ENCODE peak calls at places on chromosomes 1 and 21, in nine cellular contexts. G, N, M, P, T, X, V, H and E are unnamed samples. For H3K4me1, the result is how much of the 10 kb centered on the place peaks cover.

GRCh38 chr21:33290441-33290840 is 24.3 kb downstream of the IL10RB start:
- DNase-seq in T (peak), P (no peak), N (peak), G (no peak), X (no peak), M (peak), H (no peak), V (no peak), E (no peak)

GRCh38 chr1:50419192-50419906 is 3.9 kb downstream of the DMRTA2 start:
- DNase-seq in T (no peak), V (no peak), N (no peak), M (no peak), G (no peak), H (no peak), X (no peak), P (peak), E (no peak)

GRCh38 chr1:115669002-115669673 is 27.4 kb downstream of the VANGL1 start:
- DNase-seq in X (peak), T (no peak), G (no peak), V (no peak), N (no peak), M (no peak), H (peak), P (no peak), E (no peak)

GRCh38 chr1:168319691-168320090 is 39.0 kb downstream of the TBX19 start:
- DNase-seq in N (no peak), P (no peak), G (no peak), X (no peak), T (no peak), M (no peak), H (no peak), V (no peak), E (no peak)

GRCh38 chr1:11985851-11986250 is 5.6 kb downstream of the MFN2 start:
- DNase-seq in M (no peak), P (no peak), T (no peak), G (no peak), X (no peak), H (peak), N (no peak), V (no peak), E (no peak)

GRCh38 chr21:43345746-43346409 is 81.1 kb downstream of the SIK1 start:
- DNase-seq in X (peak), G (no peak), N (no peak), V (no peak), M (no peak), T (no peak), H (peak), P (no peak), E (no peak)

GRCh38 chr1:214967865-214968575 is 114.5 kb upstream of the KCNK2 start:
- DNase-seq in G (no peak), X (no peak), T (no peak), P (no peak), H (peak), M (no peak), N (no peak), V (no peak), E (no peak)

GRCh38 chr1:221335161-221336101 is 406.5 kb downstream of the DUSP10 start:
- DNase-seq in V (no peak), T (no peak), X (no peak), M (peak), H (peak), P (peak), G (no peak), N (no peak), E (peak)

GRCh38 chr1:85444381-85444780 is 20.6 kb downstream of the DDAH1 start:
- DNase-seq in X (no peak), H (no peak), G (no peak), P (no peak), V (no peak), T (no peak), M (no peak), N (no peak), E (no peak)

DNA sequence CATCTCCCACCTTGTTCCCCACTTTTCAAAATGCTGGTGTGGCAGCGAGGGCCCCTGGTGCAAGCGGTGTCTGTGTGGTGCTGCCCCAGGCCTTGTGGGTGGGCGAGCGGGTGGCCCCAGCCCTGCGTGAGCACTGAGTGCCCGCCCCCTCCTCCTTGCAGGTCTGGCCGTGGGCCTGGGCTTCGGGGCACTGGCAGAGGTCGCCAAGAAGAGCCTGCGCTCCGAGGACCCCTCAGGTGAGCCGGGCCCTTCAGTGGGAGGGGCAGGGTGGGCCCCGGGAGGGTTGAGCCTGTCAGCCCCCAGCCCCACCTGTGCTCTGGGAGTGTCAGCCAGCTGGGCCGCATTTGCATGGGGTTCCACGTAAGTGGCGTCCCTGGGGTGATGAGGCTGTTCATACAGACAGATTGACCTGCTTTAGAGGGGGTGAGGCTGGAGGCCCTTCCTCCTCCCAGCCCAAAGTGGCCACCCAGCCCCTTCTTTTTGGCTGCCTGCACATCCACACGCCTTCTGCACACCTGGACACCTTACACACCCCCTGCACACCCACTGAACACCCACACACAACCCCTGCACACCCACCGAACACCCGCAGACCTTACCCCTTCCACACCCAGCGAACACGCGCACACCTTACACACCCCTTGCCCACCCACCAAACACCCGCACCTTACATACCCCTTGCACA is 37.3 kb downstream of the COQ8A start:
- DNase-seq in M (no peak), X (no peak), N (no peak), G (no peak), P (no peak), H (no peak), T (no peak), V (no peak), E (no peak)
- H3K4me1 ChIP-seq in M (under half), X (under half), N (half or more), G (under half), P (half or more), H (under half), T (under half), V (under half), E (under half)

GRCh38 chr1:176444286-176444685 is 18.7 kb upstream of the PAPPA2 start:
- DNase-seq in V (no peak), T (no peak), M (no peak), P (peak), H (no peak), G (no peak), N (no peak), X (no peak), E (no peak)
- TF ChIP-seq CTCF in V (no peak), T (no peak), M (no peak), P (no peak), H (no peak), G (no peak), N (no peak), X (peak), E (no peak)

DNA sequence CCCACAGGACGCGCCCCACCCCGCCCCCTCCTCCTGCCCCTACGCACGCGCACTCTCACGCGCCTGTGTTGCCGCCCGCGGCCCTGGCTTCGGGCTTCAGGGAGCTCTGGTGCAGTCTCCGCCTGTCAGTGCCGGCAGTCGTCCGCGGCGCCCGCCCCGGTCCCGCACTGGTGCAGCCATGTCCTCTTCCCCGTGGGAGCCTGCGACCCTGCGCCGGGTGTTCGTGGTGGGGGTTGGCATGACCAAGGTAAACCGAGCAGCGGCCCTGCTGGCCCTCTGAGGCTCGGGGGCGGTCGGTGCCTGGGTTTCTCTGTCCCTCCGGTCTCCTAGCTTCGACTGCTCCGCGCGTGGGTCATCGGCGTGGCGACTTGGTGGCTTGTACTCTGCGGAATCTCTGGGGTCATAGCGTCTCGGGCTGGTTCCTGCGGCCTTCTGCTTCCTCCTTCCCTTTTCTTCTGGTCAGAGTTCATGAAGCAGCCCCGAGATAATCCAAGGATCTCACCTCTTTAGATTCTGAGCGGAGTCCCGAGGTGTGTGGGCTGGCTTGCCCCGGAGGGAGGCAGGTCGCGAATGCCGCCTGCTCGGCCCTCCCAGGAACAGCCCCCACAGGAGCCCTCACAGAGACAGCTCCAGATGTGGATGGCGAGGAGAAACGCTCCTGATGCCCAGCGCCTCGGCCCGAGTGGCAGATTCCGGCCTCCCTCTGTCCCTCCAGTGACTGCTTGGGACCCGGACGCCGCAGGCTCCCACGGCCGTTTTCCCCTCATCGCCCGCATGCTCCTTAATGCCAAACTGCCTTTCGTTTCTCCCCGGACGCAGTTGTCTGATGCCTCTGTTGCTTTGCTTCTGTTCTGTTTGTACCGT is at the start of gene SCP2:
- DNase-seq in N (peak), H (peak), G (peak), M (peak), V (no peak), P (peak), T (peak), X (peak), E (peak)
- TF ChIP-seq POLR2A in N (no peak), H (no peak), G (peak), M (peak), V (peak), P (peak), T (peak), X (peak), E (peak)

GRCh38 chr1:180156201-180156600 is 1.5 kb downstream of the QSOX1 start:
- DNase-seq in V (no peak), P (no peak), G (no peak), H (no peak), X (no peak), T (peak), M (no peak), N (no peak), E (no peak)

GRCh38 chr1:180157108-180157507 is 2.4 kb downstream of the QSOX1 start:
- DNase-seq in X (no peak), H (peak), G (no peak), P (no peak), T (peak), M (no peak), N (no peak), V (no peak), E (no peak)

GRCh38 chr1:180157576-180158057 is 2.9 kb downstream of the QSOX1 start:
- DNase-seq in M (peak), N (peak), X (no peak), P (peak), G (no peak), V (no peak), H (no peak), T (peak), E (no peak)

GRCh38 chr1:180155202-180155682 is 573 bp downstream of the QSOX1 start:
- DNase-seq in H (no peak), V (no peak), X (no peak), M (peak), G (no peak), N (no peak), P (peak), T (peak), E (peak)

GRCh38 chr1:180156631-180157091 is 2.0 kb downstream of the QSOX1 start:
- DNase-seq in P (no peak), H (peak), T (peak), M (no peak), X (no peak), N (no peak), G (no peak), V (no peak), E (no peak)
- H3K4me1 ChIP-seq in P (half or more), H (under half), T (under half), M (under half), X (under half), N (half or more), G (under half), V (under half), E (under half)

GRCh38 chr1:209196140-209196539 is 387.4 kb upstream of the CAMK1G start:
- DNase-seq in H (no peak), G (no peak), N (no peak), V (no peak), P (no peak), M (no peak), T (no peak), X (no peak), E (no peak)

GRCh38 chr1:209187589-209187988 is 395.9 kb upstream of the CAMK1G start:
- DNase-seq in H (no peak), T (no peak), N (no peak), M (no peak), G (no peak), V (no peak), P (no peak), X (no peak), E (no peak)

GRCh38 chr1:209191242-209191626 is 392.3 kb upstream of the CAMK1G start:
- DNase-seq in G (no peak), X (no peak), T (no peak), N (no peak), P (no peak), M (no peak), V (no peak), H (no peak), E (no peak)

DNA sequence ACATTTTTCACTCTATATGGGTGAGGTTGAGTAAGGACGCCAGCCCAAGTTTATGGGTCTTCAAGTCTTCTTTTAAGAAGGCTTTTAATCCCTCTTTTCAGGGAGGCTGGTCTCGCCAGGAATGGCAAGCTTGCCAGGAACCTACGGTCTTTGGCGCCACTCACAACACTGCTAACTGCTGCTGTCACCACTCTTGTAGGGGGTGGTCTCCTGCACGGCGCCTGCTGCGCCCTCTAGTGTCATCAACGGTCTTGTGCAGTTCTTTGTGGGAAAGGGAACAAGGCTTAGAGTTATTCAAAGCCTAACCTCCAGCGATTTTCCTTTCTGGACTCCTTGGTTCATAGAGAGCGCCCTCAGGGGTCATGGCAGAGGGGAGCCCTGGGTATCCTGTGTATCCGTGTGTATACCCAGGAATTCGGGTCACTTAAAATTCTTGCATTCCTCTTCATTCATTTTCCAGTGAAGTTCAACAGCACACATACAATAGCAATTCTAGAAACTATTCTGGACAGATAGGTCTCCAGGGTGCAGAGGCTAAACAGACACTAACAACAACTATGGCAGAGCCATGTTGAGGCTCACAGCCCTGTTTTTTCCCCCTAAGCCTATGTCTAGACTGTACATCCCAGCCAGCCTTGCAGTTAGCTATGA is 392.8 kb upstream of the CAMK1G start:
- DNase-seq in V (no peak), P (peak), M (peak), H (no peak), T (no peak), N (peak), X (peak), G (no peak), E (no peak)
- TF ChIP-seq CTCF in V (peak), P (peak), M (peak), H (peak), T (no peak), N (peak), X (peak), G (peak), E (no peak)

GRCh38 chr1:203325004-203325417 is 19.7 kb downstream of the BTG2 start:
- DNase-seq in H (no peak), G (no peak), M (peak), V (no peak), T (peak), X (no peak), P (no peak), N (no peak), E (no peak)
- TF ChIP-seq POLR2A in H (no peak), G (peak), M (peak), V (peak), T (no peak), X (no peak), P (no peak), N (no peak), E (no peak)

GRCh38 chr1:240599830-240600229 is 12.1 kb downstream of the GREM2 start:
- DNase-seq in H (no peak), P (no peak), G (no peak), T (no peak), N (no peak), M (no peak), X (no peak), V (no peak), E (no peak)

GRCh38 chr1:240598602-240599001 is 13.4 kb downstream of the GREM2 start:
- DNase-seq in X (no peak), M (no peak), T (no peak), N (no peak), V (no peak), P (no peak), H (no peak), G (no peak), E (no peak)

GRCh38 chr1:240597153-240597745 is 14.7 kb downstream of the GREM2 start:
- DNase-seq in H (no peak), N (no peak), M (no peak), T (no peak), X (no peak), G (no peak), P (no peak), V (no peak), E (no peak)

GRCh38 chr1:240599299-240599698 is 12.7 kb downstream of the GREM2 start:
- DNase-seq in V (no peak), H (no peak), N (no peak), P (no peak), G (no peak), X (no peak), T (no peak), M (no peak), E (no peak)

GRCh38 chr1:240598201-240598600 is 13.8 kb downstream of the GREM2 start:
- DNase-seq in P (no peak), N (no peak), H (no peak), M (no peak), X (no peak), T (no peak), G (no peak), V (no peak), E (no peak)
- H3K4me1 ChIP-seq in P (under half), N (under half), H (under half), M (under half), X (under half), T (under half), G (under half), V (under half), E (under half)

GRCh38 chr1:152870831-152871730 is 7.0 kb upstream of the SMCP start:
- DNase-seq in M (no peak), T (no peak), N (no peak), V (no peak), P (peak), X (peak), H (peak), G (no peak), E (no peak)
- TF ChIP-seq CTCF in M (peak), T (no peak), N (no peak), V (peak), P (no peak), X (peak), H (peak), G (peak), E (no peak)

DNA sequence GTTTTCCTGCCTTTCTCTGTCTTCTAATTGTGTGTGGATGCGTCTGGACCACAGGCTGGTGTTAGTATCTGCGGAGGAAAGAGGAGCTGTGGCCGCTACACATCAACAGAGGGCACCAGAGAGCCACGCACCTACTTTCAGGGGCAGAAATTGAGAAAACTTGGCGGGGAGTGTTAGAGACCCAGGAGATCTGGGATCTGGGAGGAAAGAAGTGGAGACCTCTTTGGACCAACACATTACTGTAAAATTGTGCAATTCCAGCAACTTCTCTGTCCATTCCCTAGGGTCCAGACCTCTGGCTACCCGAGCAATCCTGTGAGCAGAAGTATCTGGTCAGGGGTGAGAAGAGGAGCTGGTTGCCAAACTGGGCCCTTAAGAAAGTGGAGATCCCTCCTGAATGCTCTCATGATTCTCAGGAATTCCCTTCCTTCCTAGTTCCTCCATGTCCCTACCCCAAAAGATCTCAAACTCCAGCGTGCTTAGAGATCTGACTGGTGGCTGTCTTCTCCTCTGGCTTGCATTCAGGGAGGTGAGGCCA is 1.3 kb upstream of the KIRREL1 start:
- DNase-seq in G (peak), H (peak), M (peak), X (peak), N (peak), V (no peak), P (peak), T (peak), E (peak)
- TF ChIP-seq POLR2A in G (no peak), H (peak), M (no peak), X (no peak), N (no peak), V (no peak), P (no peak), T (no peak), E (no peak)

GRCh38 chr1:93617670-93618488 is 63.8 kb downstream of the BCAR3 start:
- DNase-seq in P (peak), M (peak), N (peak), H (no peak), T (peak), V (no peak), X (no peak), G (no peak), E (no peak)
- H3K4me1 ChIP-seq in P (under half), M (half or more), N (half or more), H (under half), T (under half), V (under half), X (under half), G (under half), E (under half)